ENCODE peak calls at places on chromosomes 2 and 18, in eight cellular contexts. X is left ventricle myocardium superior; P is anterior cingulate cortex; N is AG09309; J is HL-60; S is stimulated activated CD4-positive, alpha-beta T cell treated with anti-CD3 and anti-CD28 coated beads, TNF-alpha, amount 100 ng/mL, for 4 hours; W is GM12865; D is GM19239. U is an unnamed sample.

GRCh38 chr2:101253013-101253712 is 477 bp downstream of the CNOT11 start:
- DNase-seq in X (peak), P (no peak), N (peak), J (peak), S (peak), W (peak), D (peak), U (no peak)

GRCh38 chr18:78999939-79000338 is 20.3 kb downstream of the SALL3 start:
- DNase-seq in X (no peak), P (no peak), N (no peak), J (no peak), S (no peak), W (no peak), D (no peak), U (no peak)

GRCh38 chr2:7625392-7626138 is 708.4 kb downstream of the RNF144A start:
- DNase-seq in X (no peak), P (no peak), N (no peak), J (no peak), S (no peak), W (peak), D (no peak), U (no peak)

GRCh38 chr2:213016984-213017351 is 134.4 kb downstream of the IKZF2 start:
- DNase-seq in X (no peak), P (no peak), N (no peak), J (no peak), S (no peak), W (no peak), D (no peak), U (no peak)

GRCh38 chr2:8882094-8882493 is 44.7 kb upstream of the KIDINS220 start:
- DNase-seq in X (no peak), P (no peak), N (no peak), J (peak), S (no peak), W (peak), D (no peak), U (no peak)

GRCh38 chr2:75292826-75293225 is 93.5 kb upstream of the TACR1 start:
- DNase-seq in X (no peak), P (no peak), N (peak), J (no peak), S (no peak), W (no peak), D (no peak), U (no peak)

GRCh38 chr2:13660231-13660630 is 943.5 kb downstream of the TRIB2 start:
- DNase-seq in X (no peak), P (no peak), N (no peak), J (no peak), S (no peak), W (no peak), D (no peak), U (no peak)

GRCh38 chr2:160140471-160140870 is 59.6 kb downstream of the ITGB6 start:
- DNase-seq in X (no peak), P (no peak), N (no peak), J (no peak), S (no peak), W (no peak), D (no peak), U (no peak)

GRCh38 chr2:8031370-8031769 is 650.5 kb upstream of the ID2 start:
- DNase-seq in X (no peak), P (no peak), N (no peak), J (no peak), S (no peak), W (no peak), D (no peak), U (no peak)

GRCh38 chr2:27408601-27409320 is 630 bp downstream of the PPM1G start:
- DNase-seq in X (no peak), P (no peak), N (no peak), J (peak), S (no peak), W (peak), D (no peak), U (no peak)

GRCh38 chr2:231548752-231549151 is 18.5 kb upstream of the NMUR1 start:
- DNase-seq in X (no peak), P (no peak), N (no peak), J (no peak), S (no peak), W (no peak), D (no peak), U (no peak)

GRCh38 chr18:42730272-42730671 is 385.2 kb downstream of the RIT2 start:
- DNase-seq in X (no peak), P (no peak), N (no peak), J (no peak), S (no peak), W (no peak), D (no peak), U (no peak)

GRCh38 chr2:17756629-17757028 is 2.7 kb downstream of the GEN1 start:
- DNase-seq in X (no peak), P (no peak), N (no peak), J (no peak), S (no peak), W (no peak), D (no peak), U (no peak)

GRCh38 chr2:204544961-204545860 is at the start of gene PARD3B:
- DNase-seq in X (peak), P (no peak), N (no peak), J (no peak), S (peak), W (peak), D (peak), U (no peak)

GRCh38 chr2:95043300-95043786 is 17.8 kb downstream of the MAL start:
- DNase-seq in X (peak), P (peak), N (peak), J (no peak), S (no peak), W (peak), D (no peak), U (peak)

GRCh38 chr2:156331572-156332451 is 709 bp downstream of the NR4A2 start:
- DNase-seq in X (peak), P (peak), N (peak), J (peak), S (no peak), W (peak), D (no peak), U (no peak)

GRCh38 chr2:167492486-167492885 is 604.2 kb downstream of the XIRP2 start:
- DNase-seq in X (no peak), P (no peak), N (no peak), J (no peak), S (no peak), W (no peak), D (no peak), U (no peak)

GRCh38 chr2:234747032-234747431 is 204.8 kb upstream of the SH3BP4 start:
- DNase-seq in X (no peak), P (no peak), N (no peak), J (no peak), S (no peak), W (no peak), D (no peak), U (peak)

GRCh38 chr2:172372436-172372835 is 55.0 kb upstream of the ITGA6 start:
- DNase-seq in X (no peak), P (no peak), N (no peak), J (no peak), S (no peak), W (no peak), D (no peak), U (no peak)

GRCh38 chr18:41771971-41772370 is 183.1 kb upstream of the PIK3C3 start:
- DNase-seq in X (no peak), P (no peak), N (no peak), J (no peak), S (no peak), W (no peak), D (no peak), U (no peak)

GRCh38 chr2:60707750-60708371 is 48.2 kb upstream of the PAPOLG start:
- DNase-seq in X (no peak), P (no peak), N (peak), J (peak), S (no peak), W (peak), D (peak), U (no peak)

GRCh38 chr2:112118148-112118547 is 20.0 kb upstream of the FBLN7 start:
- DNase-seq in X (no peak), P (no peak), N (no peak), J (no peak), S (no peak), W (no peak), D (no peak), U (no peak)

GRCh38 chr2:190362894-190363293 is 19.5 kb downstream of the INPP1 start:
- DNase-seq in X (no peak), P (no peak), N (no peak), J (no peak), S (no peak), W (no peak), D (no peak), U (no peak)

GRCh38 chr18:14174706-14175085 is 42.5 kb upstream of the ZNF519 start:
- DNase-seq in X (no peak), P (no peak), N (no peak), J (no peak), S (no peak), W (no peak), D (no peak), U (no peak)

GRCh38 chr2:47631840-47632398 is 151.0 kb upstream of the MSH6 start:
- DNase-seq in X (no peak), P (no peak), N (peak), J (no peak), S (no peak), W (no peak), D (no peak), U (no peak)

GRCh38 chr2:10932345-10933151 is 20.8 kb downstream of the KCNF1 start:
- DNase-seq in X (no peak), P (no peak), N (no peak), J (no peak), S (no peak), W (no peak), D (no peak), U (no peak)

GRCh38 chr2:66439291-66440010 is 4.5 kb downstream of the MEIS1 start:
- DNase-seq in X (peak), P (no peak), N (no peak), J (no peak), S (no peak), W (no peak), D (no peak), U (no peak)

GRCh38 chr2:120421830-120422175 is 75.9 kb downstream of the INHBB start:
- DNase-seq in X (no peak), P (no peak), N (no peak), J (no peak), S (no peak), W (no peak), D (no peak), U (no peak)